ENCODE peak calls at places on chromosome 3, in six cellular contexts. G is osteocyte, T is GM13976, D is GM20000, H is fibroblast of lung, K is glutamatergic neuron. E is an unnamed sample.

GRCh38 chr3:120418866-120419490 is 31.8 kb downstream of the FSTL1 start:
- DNase-seq in G (no peak), T (peak; percentile 53), D (peak; percentile 67), H (no peak), K (peak; percentile 42), E (peak; percentile 18)

GRCh38 chr3:134607054-134608022 is 43.5 kb downstream of the KY start:
- DNase-seq in G (peak; percentile 78), T (peak; percentile 17), D (no peak), H (peak; percentile 27), K (no peak), E (no peak)

GRCh38 chr3:32423956-32424558 is 32.4 kb downstream of the CMTM7 start:
- DNase-seq in G (peak; percentile 38), T (no peak), D (no peak), H (no peak), K (no peak), E (no peak)

GRCh38 chr3:18436213-18436612 is 11.1 kb upstream of the SATB1 start:
- DNase-seq in G (no peak), T (no peak), D (no peak), H (no peak), K (no peak), E (no peak)

GRCh38 chr3:16174976-16175901 is 759 bp downstream of the GALNT15 start:
- DNase-seq in G (no peak), T (no peak), D (no peak), H (no peak), K (no peak), E (no peak)

GRCh38 chr3:53134631-53135232 is 4.5 kb upstream of the RFT1 start:
- DNase-seq in G (peak; percentile 91), T (peak; percentile 84), D (peak; percentile 82), H (peak; percentile 74), K (peak; percentile 72), E (peak; percentile 61)

GRCh38 chr3:182523836-182524235 is 269.5 kb upstream of the ATP11B start:
- DNase-seq in G (no peak), T (no peak), D (no peak), H (no peak), K (no peak), E (no peak)

GRCh38 chr3:42213417-42213816 is 52.6 kb downstream of the CCK start:
- DNase-seq in G (no peak), T (no peak), D (peak; percentile 39), H (no peak), K (no peak), E (no peak)

GRCh38 chr3:154507727-154508126 is 77.7 kb upstream of the GPR149 start:
- DNase-seq in G (no peak), T (no peak), D (no peak), H (no peak), K (no peak), E (no peak)

GRCh38 chr3:58251653-58252052 is 14.1 kb downstream of the ABHD6 start:
- DNase-seq in G (no peak), T (no peak), D (no peak), H (no peak), K (no peak), E (no peak)

GRCh38 chr3:121411554-121411953 is 134.2 kb downstream of the POLQ start:
- DNase-seq in G (no peak), T (no peak), D (no peak), H (no peak), K (no peak), E (no peak)

GRCh38 chr3:179882322-179882721 is 154.4 kb downstream of the PEX5L start:
- DNase-seq in G (no peak), T (peak; percentile 60), D (peak; percentile 72), H (no peak), K (no peak), E (peak; percentile 31)

GRCh38 chr3:191901746-191902145 is 440.8 kb downstream of the PYDC2 start:
- DNase-seq in G (no peak), T (no peak), D (no peak), H (no peak), K (no peak), E (no peak)

GRCh38 chr3:15820911-15821310 is 23.1 kb upstream of the ANKRD28 start:
- DNase-seq in G (no peak), T (no peak), D (no peak), H (peak; percentile 23), K (no peak), E (no peak)

GRCh38 chr3:141085331-141086047 is 34.3 kb downstream of the SPSB4 start:
- DNase-seq in G (no peak), T (no peak), D (no peak), H (no peak), K (no peak), E (no peak)

GRCh38 chr3:35079403-35079802 is 559.9 kb upstream of the ARPP21 start:
- DNase-seq in G (no peak), T (no peak), D (no peak), H (no peak), K (no peak), E (no peak)

GRCh38 chr3:115512565-115513410 is 110.5 kb upstream of the GAP43 start:
- DNase-seq in G (no peak), T (no peak), D (peak; percentile 6), H (peak; percentile 63), K (peak; percentile 71), E (no peak)

GRCh38 chr3:37779289-37780152 is 82.2 kb upstream of the CTDSPL start:
- DNase-seq in G (no peak), T (peak; percentile 74), D (peak; percentile 67), H (peak; percentile 90), K (no peak), E (no peak)

GRCh38 chr3:194512895-194513601 is 26.2 kb upstream of the ATP13A3 start:
- DNase-seq in G (no peak), T (no peak), D (no peak), H (no peak), K (no peak), E (no peak)

GRCh38 chr3:30538787-30539186 is 67.6 kb upstream of the TGFBR2 start:
- DNase-seq in G (no peak), T (no peak), D (no peak), H (peak; percentile 54), K (no peak), E (no peak)

GRCh38 chr3:188624384-188624783 is 470.4 kb downstream of the LPP start:
- DNase-seq in G (no peak), T (no peak), D (no peak), H (peak; percentile 93), K (no peak), E (no peak)

GRCh38 chr3:14929310-14930070 is 17.9 kb upstream of the NR2C2 start:
- DNase-seq in G (no peak), T (no peak), D (no peak), H (no peak), K (no peak), E (no peak)

GRCh38 chr3:130354430-130354829 is 9.0 kb downstream of the COL6A5 start:
- DNase-seq in G (no peak), T (no peak), D (no peak), H (no peak), K (no peak), E (peak; percentile 28)

GRCh38 chr3:188948658-188949400 is 222.9 kb upstream of the TPRG1 start:
- DNase-seq in G (no peak), T (no peak), D (no peak), H (peak; percentile 99), K (no peak), E (no peak)

GRCh38 chr3:183895296-183895695 is 10.6 kb upstream of the PARL start:
- DNase-seq in G (no peak), T (peak; percentile 86), D (peak; percentile 85), H (peak; percentile 68), K (no peak), E (no peak)

GRCh38 chr3:19149388-19149787 is 1.1 kb downstream of the KCNH8 start:
- DNase-seq in G (no peak), T (peak; percentile 24), D (peak; percentile 19), H (peak; percentile 20), K (no peak), E (no peak)

GRCh38 chr3:139523166-139523565 is 16.4 kb downstream of the RBP1 start:
- DNase-seq in G (peak; percentile 42), T (no peak), D (no peak), H (no peak), K (no peak), E (no peak)

GRCh38 chr3:139521811-139522210 is 17.7 kb downstream of the RBP1 start:
- DNase-seq in G (no peak), T (no peak), D (no peak), H (no peak), K (no peak), E (no peak)

GRCh38 chr3:139523718-139524117 is 15.8 kb downstream of the RBP1 start:
- DNase-seq in G (peak; percentile 36), T (no peak), D (no peak), H (no peak), K (no peak), E (no peak)

GRCh38 chr3:139521144-139521543 is 18.4 kb downstream of the RBP1 start:
- DNase-seq in G (no peak), T (no peak), D (no peak), H (no peak), K (no peak), E (no peak)

GRCh38 chr3:139522421-139522820 is 17.1 kb downstream of the RBP1 start:
- DNase-seq in G (peak; percentile 40), T (no peak), D (no peak), H (no peak), K (no peak), E (no peak)
- TF ChIP-seq CTCF in G (no peak), T (no peak), D (no peak), H (no peak), K (no peak), E (peak; percentile 15)

DNA sequence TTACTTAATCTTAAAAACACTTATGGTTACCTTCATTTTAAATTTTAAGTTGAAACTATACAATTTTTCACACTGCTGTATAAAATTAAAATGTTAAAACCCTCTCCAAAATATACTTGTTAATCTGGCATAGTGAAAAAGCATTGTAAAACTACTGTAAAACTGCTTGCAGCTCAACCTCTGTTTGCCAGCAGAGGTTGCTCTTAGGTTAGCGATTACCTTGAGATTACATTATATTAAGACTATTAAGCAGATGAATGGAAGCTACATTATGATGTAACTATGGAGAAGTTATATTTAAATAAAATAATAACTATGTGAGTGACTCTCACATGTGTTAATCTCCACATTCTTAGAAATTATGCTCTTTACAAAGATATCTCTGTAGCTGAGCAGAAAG is 143.6 kb upstream of the SLITRK3 start:
- DNase-seq in G (no peak), T (no peak), D (no peak), H (peak; percentile 71), K (no peak), E (no peak)
- TF ChIP-seq CTCF in G (peak; percentile 26), T (no peak), D (no peak), H (peak; percentile 71), K (no peak), E (no peak)

GRCh38 chr3:72041531-72041930 is 256.6 kb upstream of the PROK2 start:
- DNase-seq in G (no peak), T (no peak), D (no peak), H (peak; percentile 38), K (peak; percentile 33), E (no peak)
- TF ChIP-seq CTCF in G (peak; percentile 20), T (no peak), D (no peak), H (peak; percentile 29), K (no peak), E (no peak)

DNA sequence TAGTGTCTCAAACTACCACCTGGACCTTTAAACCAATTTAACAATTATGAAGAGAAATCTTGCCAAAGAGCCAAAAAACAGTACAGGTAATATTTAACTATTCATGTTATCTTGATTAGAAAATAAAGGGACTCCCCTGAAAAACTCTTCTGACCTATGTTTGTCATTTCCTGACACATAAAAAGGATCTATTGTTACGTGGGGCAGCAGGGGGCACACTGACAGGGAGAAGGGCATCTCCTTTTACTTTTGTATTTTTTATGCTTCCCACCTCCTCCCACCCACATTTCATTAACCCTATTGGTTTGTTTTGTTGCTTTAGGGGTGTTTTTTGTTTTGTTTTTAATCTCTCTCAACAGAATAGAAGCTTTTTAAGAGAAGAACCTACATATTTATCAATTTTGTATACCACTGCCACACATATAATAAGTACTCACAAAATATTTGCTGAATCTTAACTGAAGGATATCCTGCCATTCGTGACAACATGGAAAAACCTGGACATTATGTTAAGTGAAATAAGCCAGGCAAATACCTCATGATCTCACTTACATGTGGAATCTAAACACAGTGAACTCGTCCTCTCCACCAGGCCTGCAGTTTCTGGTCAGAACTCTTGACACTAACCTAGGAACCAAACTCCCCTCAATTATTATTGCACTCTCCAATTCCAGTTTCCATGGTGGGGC is 17.7 kb downstream of the STAG1 start:
- DNase-seq in G (no peak), T (peak; percentile 29), D (no peak), H (no peak), K (no peak), E (no peak)
- TF ChIP-seq CTCF in G (no peak), T (no peak), D (no peak), H (peak; percentile 5), K (no peak), E (peak; percentile 43)

E was measured in GM06990.